ENCODE peak calls at places on chromosomes 6 and 20, in ten cellular contexts. Z, J, W, K, O, X, G, E, R and P are unnamed samples.

GRCh38 chr20:25336561-25337422 is 53.8 kb downstream of the ABHD12 start:
- DNase-seq in Z (peak; percentile 49), J (no peak), W (peak; percentile 17), K (peak; percentile 28), O (no peak), X (peak; percentile 79), G (no peak), E (peak; percentile 35), R (peak; percentile 26), P (no peak)

GRCh38 chr6:13917141-13917540 is 7.6 kb upstream of the RNF182 start:
- DNase-seq in Z (no peak), J (no peak), W (no peak), K (no peak), O (no peak), X (no peak), G (no peak), E (no peak), R (no peak), P (no peak)

GRCh38 chr6:118659513-118660217 is 8.3 kb upstream of the CEP85L start:
- DNase-seq in Z (no peak), J (no peak), W (no peak), K (no peak), O (no peak), X (no peak), G (no peak), E (no peak), R (no peak), P (no peak)

GRCh38 chr20:9392892-9393857 is 121.2 kb upstream of the LAMP5 start:
- DNase-seq in Z (peak; percentile 62), J (no peak), W (peak; percentile 64), K (peak; percentile 59), O (peak; percentile 51), X (peak; percentile 41), G (no peak), E (peak; percentile 73), R (peak; percentile 62), P (peak; percentile 77)

GRCh38 chr6:16741112-16742016 is 19.9 kb downstream of the ATXN1 start:
- DNase-seq in Z (no peak), J (no peak), W (peak; percentile 98), K (no peak), O (no peak), X (no peak), G (no peak), E (peak; percentile 98), R (no peak), P (no peak)

GRCh38 chr6:125953502-125953875 is 3.1 kb upstream of the HINT3 start:
- DNase-seq in Z (no peak), J (no peak), W (no peak), K (no peak), O (peak; percentile 49), X (no peak), G (no peak), E (no peak), R (no peak), P (no peak)

GRCh38 chr20:39295301-39295700 is 333.2 kb downstream of the DHX35 start:
- DNase-seq in Z (no peak), J (no peak), W (no peak), K (no peak), O (no peak), X (no peak), G (no peak), E (no peak), R (no peak), P (no peak)

GRCh38 chr20:16692442-16692841 is 37.4 kb upstream of the SNRPB2 start:
- DNase-seq in Z (no peak), J (no peak), W (no peak), K (no peak), O (no peak), X (no peak), G (no peak), E (no peak), R (no peak), P (no peak)

GRCh38 chr20:25040438-25040831 is 17.5 kb downstream of the ACSS1 start:
- DNase-seq in Z (no peak), J (no peak), W (peak; percentile 3), K (no peak), O (no peak), X (no peak), G (no peak), E (peak; percentile 78), R (no peak), P (no peak)

GRCh38 chr6:53287336-53288225 is 61.2 kb downstream of the ELOVL5 start:
- DNase-seq in Z (no peak), J (no peak), W (no peak), K (no peak), O (no peak), X (peak; percentile 51), G (no peak), E (no peak), R (peak; percentile 65), P (no peak)

GRCh38 chr6:167543602-167544506 is 219.0 kb downstream of the TTLL2 start:
- DNase-seq in Z (no peak), J (no peak), W (no peak), K (no peak), O (no peak), X (no peak), G (no peak), E (no peak), R (no peak), P (no peak)

GRCh38 chr20:59359908-59360307 is 59.5 kb downstream of the EDN3 start:
- DNase-seq in Z (no peak), J (no peak), W (no peak), K (no peak), O (no peak), X (no peak), G (no peak), E (no peak), R (no peak), P (no peak)

GRCh38 chr6:124870611-124871201 is 91.5 kb upstream of the RNF217 start:
- DNase-seq in Z (no peak), J (no peak), W (peak; percentile 65), K (no peak), O (peak; percentile 7), X (peak; percentile 31), G (no peak), E (peak; percentile 64), R (no peak), P (peak; percentile 8)

GRCh38 chr6:170067257-170067656 is 223.6 kb downstream of the DLL1 start:
- DNase-seq in Z (no peak), J (no peak), W (no peak), K (no peak), O (no peak), X (peak; percentile 17), G (no peak), E (no peak), R (no peak), P (no peak)